ENCODE peak calls at places on chromosomes 3 and 15, in five cellular contexts. E is epithelial cell of esophagus; B is AG08395; W is activated CD8-positive, alpha-beta memory T cell treated with anti-CD3 and anti-CD28 coated beads for 1 hour; G is CD4-positive, alpha-beta T cell. O is an unnamed sample.
A peak's percentile ranks its signal among the peaks of the same experiment; 100 is the strongest.

GRCh38 chr3:15723624-15723884 is 74.2 kb downstream of the ANKRD28 start:
- DNase-seq in E (no peak), B (no peak), W (no peak), G (no peak), O (no peak)

GRCh38 chr3:150439657-150440056 is 31.6 kb downstream of the TSC22D2 start:
- DNase-seq in E (peak; percentile 41), B (no peak), W (no peak), G (no peak), O (no peak)

GRCh38 chr3:121723485-121723884 is 26.1 kb downstream of the GOLGB1 start:
- DNase-seq in E (no peak), B (no peak), W (no peak), G (no peak), O (no peak)

GRCh38 chr15:57133127-57133968 is 214.9 kb downstream of the TCF12 start:
- DNase-seq in E (no peak), B (no peak), W (no peak), G (no peak), O (peak; percentile 35)

GRCh38 chr3:101829066-101829830 is 20.1 kb upstream of the NFKBIZ start:
- DNase-seq in E (no peak), B (peak; percentile 52), W (no peak), G (peak; percentile 30), O (no peak)

GRCh38 chr15:74399511-74400312 is 32.3 kb upstream of the CYP11A1 start:
- DNase-seq in E (peak; percentile 78), B (peak; percentile 45), W (no peak), G (no peak), O (no peak)

GRCh38 chr3:32472716-32473115 is 29.9 kb downstream of the CMTM6 start:
- DNase-seq in E (no peak), B (no peak), W (no peak), G (no peak), O (no peak)

GRCh38 chr3:71703796-71704195 is 21.4 kb downstream of the EIF4E3 start:
- DNase-seq in E (no peak), B (no peak), W (no peak), G (no peak), O (peak; percentile 52)

GRCh38 chr3:26712211-26713026 is 89.8 kb downstream of the LRRC3B start:
- DNase-seq in E (peak; percentile 50), B (no peak), W (no peak), G (no peak), O (no peak)